ENCODE peak calls at places on chromosome 17, in five cellular contexts. Q is psoas muscle; D is cardiac muscle cell; N is CD8-positive, alpha-beta memory T cell; J is upper lobe of left lung. A is an unnamed sample.

GRCh38 chr17:77534137-77534536 is 393.4 kb downstream of the SEC14L1 start:
- DNase-seq in Q (peak; percentile 6), D (no peak), N (no peak), J (no peak), A (no peak)

GRCh38 chr17:66469088-66469442 is 166.7 kb downstream of the PRKCA start:
- DNase-seq in Q (no peak), D (no peak), N (no peak), J (no peak), A (no peak)

GRCh38 chr17:64784353-64784798 is 122.3 kb upstream of the SMURF2 start:
- DNase-seq in Q (no peak), D (no peak), N (no peak), J (no peak), A (no peak)

GRCh38 chr17:32335647-32336046 is 6.3 kb downstream of the C17orf75 start:
- DNase-seq in Q (no peak), D (peak; percentile 47), N (no peak), J (no peak), A (peak; percentile 42)

GRCh38 chr17:42617956-42618431 is 8.5 kb downstream of the TUBG1 start:
- DNase-seq in Q (no peak), D (no peak), N (no peak), J (no peak), A (no peak)

GRCh38 chr17:10292057-10292931 is 80.5 kb downstream of the MYH13 start:
- DNase-seq in Q (peak; percentile 72), D (peak; percentile 87), N (no peak), J (no peak), A (no peak)

GRCh38 chr17:42424991-42425610 is 2.0 kb upstream of the CAVIN1 start:
- DNase-seq in Q (no peak), D (peak; percentile 37), N (no peak), J (no peak), A (no peak)

GRCh38 chr17:15469260-15469659 is 1.8 kb upstream of the CDRT4 start:
- DNase-seq in Q (peak; percentile 74), D (peak; percentile 60), N (no peak), J (no peak), A (peak; percentile 21)

GRCh38 chr17:64641499-64641898 is 20.6 kb downstream of the SMURF2 start:
- DNase-seq in Q (no peak), D (peak; percentile 87), N (no peak), J (no peak), A (peak; percentile 24)

GRCh38 chr17:66432996-66433556 is 130.7 kb downstream of the PRKCA start:
- DNase-seq in Q (no peak), D (peak; percentile 36), N (no peak), J (no peak), A (no peak)

GRCh38 chr17:78234261-78234865 is 2.9 kb downstream of the TMEM235 start:
- DNase-seq in Q (no peak), D (no peak), N (no peak), J (no peak), A (no peak)

GRCh38 chr17:82152556-82153294 is 54.7 kb upstream of the FASN start:
- DNase-seq in Q (peak; percentile 65), D (no peak), N (no peak), J (peak; percentile 93), A (no peak)

GRCh38 chr17:17137731-17138585 is 68.2 kb downstream of the PLD6 start:
- DNase-seq in Q (peak; percentile 52), D (no peak), N (no peak), J (no peak), A (no peak)

GRCh38 chr17:37090941-37091340 is 142.2 kb downstream of the AATF start:
- DNase-seq in Q (no peak), D (no peak), N (no peak), J (no peak), A (no peak)
- H3K27ac ChIP-seq in Q (no peak overlapping the region), D (peak overlapping the region; percentile 35), N (peak overlapping the region; percentile 77), J (no peak overlapping the region), A (no peak overlapping the region)

GRCh38 chr17:57803026-57803425 is 46.8 kb downstream of the MRPS23 start:
- DNase-seq in Q (no peak), D (no peak), N (no peak), J (no peak), A (no peak)
- H3K27ac ChIP-seq in Q (no peak overlapping the region), D (no peak overlapping the region), N (no peak overlapping the region), J (no peak overlapping the region), A (no peak overlapping the region)

DNA sequence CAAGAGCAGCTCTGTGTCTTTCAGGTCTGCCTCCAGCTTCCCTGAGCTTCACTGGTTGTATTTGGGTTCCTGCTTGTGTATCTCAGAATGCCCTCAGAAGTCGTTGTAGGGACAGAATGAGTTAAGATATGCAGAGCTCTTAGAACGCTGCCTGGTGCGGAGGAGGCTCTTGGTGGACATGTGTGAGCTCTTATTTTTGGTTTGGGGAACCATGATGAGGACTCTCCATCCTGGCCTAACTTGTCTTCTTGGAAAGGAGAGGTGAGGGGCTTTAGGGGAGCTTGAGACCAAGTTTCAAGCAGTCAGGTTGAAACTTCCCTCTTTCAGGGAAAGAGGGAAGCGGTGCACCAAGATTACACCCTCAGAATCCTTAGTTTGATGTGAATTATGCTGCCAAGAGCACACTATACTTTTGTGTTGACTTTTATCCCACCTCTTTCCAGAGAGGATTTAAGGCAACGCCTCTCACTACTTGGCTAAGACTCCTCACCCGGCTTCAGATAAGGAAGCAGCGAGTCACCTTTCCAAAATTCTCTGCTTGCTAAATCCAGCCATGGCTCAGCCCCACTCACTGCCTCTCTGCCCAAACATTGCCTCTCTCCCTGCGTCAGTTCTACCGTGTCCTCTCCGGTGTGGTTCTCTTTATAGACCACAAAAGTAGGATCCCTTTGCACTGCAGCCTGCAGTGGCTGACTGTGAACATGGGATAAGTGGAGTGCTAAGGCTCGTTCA is 12.7 kb downstream of the CDK5RAP3 start:
- DNase-seq in Q (no peak), D (no peak), N (no peak), J (no peak), A (no peak)
- H3K27ac ChIP-seq in Q (no peak overlapping the region), D (peak overlapping the region; percentile 38), N (no peak overlapping the region), J (no peak overlapping the region), A (no peak overlapping the region)

GRCh38 chr17:75681289-75681688 is 14.2 kb downstream of the SAP30BP start:
- DNase-seq in Q (no peak), D (peak; percentile 12), N (no peak), J (no peak), A (no peak)

GRCh38 chr17:75680431-75680830 is 13.3 kb downstream of the SAP30BP start:
- DNase-seq in Q (no peak), D (no peak), N (no peak), J (no peak), A (no peak)

GRCh38 chr17:75676461-75676860 is 9.3 kb downstream of the SAP30BP start:
- DNase-seq in Q (no peak), D (no peak), N (no peak), J (no peak), A (no peak)

GRCh38 chr17:75683467-75684041 is 16.4 kb downstream of the SAP30BP start:
- DNase-seq in Q (no peak), D (peak; percentile 44), N (no peak), J (no peak), A (no peak)

DNA sequence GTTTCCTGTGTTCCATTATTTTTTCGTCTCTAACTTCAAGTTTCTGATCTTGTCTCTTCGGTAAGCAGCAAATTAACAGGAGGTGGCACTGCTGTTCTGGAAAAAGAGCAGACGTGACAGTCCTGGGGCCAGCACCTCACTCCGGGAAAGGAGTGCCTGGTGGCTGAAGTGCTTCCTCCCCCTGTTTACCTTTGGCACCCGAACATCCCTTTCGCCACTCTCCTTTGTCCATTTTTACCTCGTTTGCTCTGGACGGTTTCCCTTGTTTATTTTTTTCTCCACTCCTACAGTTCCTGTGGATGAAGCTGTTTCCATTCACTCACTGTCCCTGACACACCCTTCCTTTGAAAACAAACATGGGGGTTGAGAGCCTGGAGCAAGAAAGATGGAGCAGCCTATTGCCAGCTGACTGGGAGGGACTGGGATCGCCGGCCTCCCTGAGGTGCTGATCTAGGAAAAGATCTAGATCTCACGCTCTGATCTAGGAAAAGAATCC is 12.6 kb downstream of the SAP30BP start:
- DNase-seq in Q (no peak), D (peak; percentile 31), N (no peak), J (peak; percentile 73), A (no peak)
- H3K27ac ChIP-seq in Q (peak overlapping the region; percentile 23), D (no peak overlapping the region), N (no peak overlapping the region), J (peak overlapping the region; percentile 31), A (no peak overlapping the region)

GRCh38 chr17:45168991-45169752 is 7.5 kb downstream of the HEXIM2 start:
- DNase-seq in Q (peak; percentile 49), D (no peak), N (no peak), J (no peak), A (no peak)

GRCh38 chr17:45161288-45162021 is at the start of gene HEXIM2:
- DNase-seq in Q (peak; percentile 99), D (peak; percentile 100), N (peak; percentile 99), J (peak; percentile 99), A (peak; percentile 97)

GRCh38 chr17:45160505-45161287 is 979 bp upstream of the HEXIM2 start:
- DNase-seq in Q (peak; percentile 88), D (peak; percentile 79), N (peak; percentile 76), J (peak; percentile 69), A (peak; percentile 42)

GRCh38 chr17:45162022-45162687 is 480 bp downstream of the HEXIM2 start:
- DNase-seq in Q (peak; percentile 58), D (no peak), N (no peak), J (no peak), A (no peak)

GRCh38 chr17:45164734-45165269 is 3.1 kb downstream of the HEXIM2 start:
- DNase-seq in Q (peak; percentile 15), D (no peak), N (no peak), J (no peak), A (no peak)
- H3K27ac ChIP-seq in Q (no peak overlapping the region), D (no peak overlapping the region), N (no peak overlapping the region), J (no peak overlapping the region), A (no peak overlapping the region)

A was measured in A673.